ENCODE peak calls at places on chromosomes 6 and 20, in seven cellular contexts. E is cardiac muscle cell; T is activated T-helper 1 cell treated with anti-CD3 and anti-CD28 coated beads, Interleukin-12 subunit alpha, Interleukin-12 subunit beta, Interleukin-2, Interleukin-4 antibody, amounts not matched to agents 30 ng/mL and 10 ng/mL and 1 ng/mL, durations not matched to agents 14 hours and 24 hours and 36 hours; C is SW 1271; S is stimulated activated CD4-positive, alpha-beta T cell treated with anti-CD3 and anti-CD28 coated beads, TNF-alpha, amount 100 ng/mL, for 4 hours; N is progenitor cell of endocrine pancreas; Q is T1000. A is an unnamed sample.
A peak's percentile ranks its signal among the peaks of the same experiment; 100 is the strongest.

GRCh38 chr6:73631849-73632248 is 21.9 kb downstream of the SLC17A5 start:
- DNase-seq in T (no peak), Q (no peak), S (no peak), E (no peak), N (no peak), C (no peak), A (no peak)

GRCh38 chr6:26270903-26271639 is 93.9 kb upstream of the BTN3A2 start:
- DNase-seq in C (no peak), E (peak; percentile 90), Q (peak; percentile 90), N (peak; percentile 50), S (peak; percentile 71), T (peak; percentile 80), A (no peak)

GRCh38 chr6:107711953-107712522 is 112.1 kb downstream of the SCML4 start:
- DNase-seq in T (no peak), Q (no peak), S (no peak), N (no peak), E (no peak), C (no peak), A (no peak)

GRCh38 chr20:62214067-62214466 is 6.0 kb downstream of the HRH3 start:
- DNase-seq in N (no peak), Q (no peak), T (no peak), E (no peak), C (no peak), S (no peak), A (no peak)

GRCh38 chr6:75612921-75613534 is 11.3 kb downstream of the SENP6 start:
- DNase-seq in T (no peak), N (no peak), Q (no peak), C (no peak), S (no peak), E (no peak), A (no peak)

GRCh38 chr6:144315226-144315980 is 30.3 kb downstream of the UTRN start:
- DNase-seq in S (no peak), T (no peak), N (no peak), C (no peak), E (no peak), Q (no peak), A (no peak)

GRCh38 chr6:105526198-105526872 is 123.5 kb upstream of the PREP start:
- DNase-seq in C (no peak), T (no peak), Q (no peak), E (no peak), S (no peak), N (no peak), A (no peak)

GRCh38 chr6:160093061-160093460 is 28.6 kb upstream of the SLC22A1 start:
- DNase-seq in T (no peak), C (no peak), S (no peak), E (no peak), N (no peak), Q (no peak), A (no peak)

GRCh38 chr6:83309344-83309743 is 116.2 kb downstream of the RWDD2A start:
- DNase-seq in S (no peak), T (no peak), E (no peak), Q (no peak), N (no peak), C (no peak), A (no peak)

GRCh38 chr20:47727909-47728361 is 57.3 kb downstream of the SULF2 start:
- DNase-seq in N (no peak), E (no peak), S (no peak), T (no peak), Q (no peak), C (no peak), A (no peak)

GRCh38 chr6:129575378-129576118 is 134.4 kb downstream of the ARHGAP18 start:
- DNase-seq in E (peak; percentile 59), S (no peak), Q (no peak), C (no peak), N (no peak), T (no peak), A (peak; percentile 11)

GRCh38 chr6:125367036-125367782 is 65.4 kb upstream of the HDDC2 start:
- DNase-seq in C (no peak), E (no peak), S (no peak), Q (no peak), N (no peak), T (no peak), A (no peak)

GRCh38 chr6:153013438-153013837 is 10.9 kb upstream of the MTRF1L start:
- DNase-seq in E (no peak), N (no peak), Q (no peak), C (no peak), T (no peak), S (no peak), A (no peak)

GRCh38 chr20:36394340-36394965 is 88.3 kb downstream of the DLGAP4 start:
- DNase-seq in E (no peak), N (no peak), Q (no peak), C (no peak), T (no peak), S (no peak), A (no peak)

GRCh38 chr6:21985904-21986303 is 310.9 kb downstream of the PRL start:
- DNase-seq in S (no peak), E (no peak), N (no peak), T (no peak), Q (no peak), C (no peak), A (no peak)

A was measured in HuH-7.5.